ENCODE peak calls at places on chromosomes 2 and 18, in seven cellular contexts. One of them, this sample, is unnamed.

GRCh38 chr2:55115795-55116597 is 65.7 kb upstream of the RTN4 start:
- DNase-seq in IMR-90: peak
- DNase-seq in HFFc6: peak
- DNase-seq in stomach: no peak
- DNase-seq in body of pancreas: no peak
- DNase-seq in Panc1: no peak
- DNase-seq in fibroblast of lung: peak
- DNase-seq in this sample: no peak

GRCh38 chr2:235107640-235107951 is 155.8 kb downstream of the SH3BP4 start:
- DNase-seq in fibroblast of lung: no peak
- DNase-seq in stomach: no peak
- DNase-seq in HFFc6: no peak
- DNase-seq in Panc1: no peak
- DNase-seq in body of pancreas: no peak
- DNase-seq in IMR-90: no peak
- DNase-seq in this sample: peak

GRCh38 chr2:241188386-241189092 is at the start of gene ANO7:
- DNase-seq in IMR-90: no peak
- DNase-seq in fibroblast of lung: no peak
- DNase-seq in body of pancreas: no peak
- DNase-seq in Panc1: no peak
- DNase-seq in stomach: peak
- DNase-seq in HFFc6: no peak
- DNase-seq in this sample: no peak

GRCh38 chr2:179059026-179059680 is 9.2 kb upstream of the CCDC141 start:
- DNase-seq in stomach: no peak
- DNase-seq in body of pancreas: no peak
- DNase-seq in HFFc6: no peak
- DNase-seq in fibroblast of lung: no peak
- DNase-seq in IMR-90: no peak
- DNase-seq in Panc1: no peak
- DNase-seq in this sample: no peak

GRCh38 chr2:150472122-150472899 is 15.2 kb downstream of the RND3 start:
- DNase-seq in IMR-90: peak
- DNase-seq in stomach: peak
- DNase-seq in fibroblast of lung: peak
- DNase-seq in body of pancreas: peak
- DNase-seq in HFFc6: peak
- DNase-seq in Panc1: no peak
- DNase-seq in this sample: no peak

GRCh38 chr2:20451346-20451745 is 4.5 kb downstream of the RHOB start:
- DNase-seq in stomach: peak
- DNase-seq in fibroblast of lung: no peak
- DNase-seq in body of pancreas: no peak
- DNase-seq in IMR-90: peak
- DNase-seq in HFFc6: peak
- DNase-seq in Panc1: no peak
- DNase-seq in this sample: no peak

GRCh38 chr18:31273812-31274527 is 44.0 kb upstream of the DSG1 start:
- DNase-seq in fibroblast of lung: no peak
- DNase-seq in Panc1: no peak
- DNase-seq in body of pancreas: no peak
- DNase-seq in IMR-90: no peak
- DNase-seq in stomach: no peak
- DNase-seq in HFFc6: no peak
- DNase-seq in this sample: no peak

GRCh38 chr2:219870023-219870422 is 242.6 kb downstream of the SLC4A3 start:
- DNase-seq in body of pancreas: no peak
- DNase-seq in IMR-90: peak
- DNase-seq in stomach: no peak
- DNase-seq in Panc1: no peak
- DNase-seq in HFFc6: no peak
- DNase-seq in fibroblast of lung: no peak
- DNase-seq in this sample: no peak

GRCh38 chr2:66541646-66542045 is 106.7 kb downstream of the MEIS1 start:
- DNase-seq in body of pancreas: no peak
- DNase-seq in stomach: no peak
- DNase-seq in HFFc6: no peak
- DNase-seq in fibroblast of lung: no peak
- DNase-seq in Panc1: no peak
- DNase-seq in IMR-90: no peak
- DNase-seq in this sample: no peak

GRCh38 chr2:156021326-156022040 is 311.0 kb downstream of the NR4A2 start:
- DNase-seq in Panc1: no peak
- DNase-seq in IMR-90: no peak
- DNase-seq in stomach: peak
- DNase-seq in body of pancreas: no peak
- DNase-seq in fibroblast of lung: no peak
- DNase-seq in HFFc6: no peak
- DNase-seq in this sample: no peak

GRCh38 chr2:11901351-11902069 is 155.1 kb downstream of the LPIN1 start:
- DNase-seq in fibroblast of lung: no peak
- DNase-seq in IMR-90: no peak
- DNase-seq in stomach: no peak
- DNase-seq in body of pancreas: no peak
- DNase-seq in Panc1: no peak
- DNase-seq in HFFc6: no peak
- DNase-seq in this sample: peak

GRCh38 chr2:202335791-202336467 is 40.2 kb upstream of the BMPR2 start:
- DNase-seq in fibroblast of lung: no peak
- DNase-seq in IMR-90: peak
- DNase-seq in stomach: no peak
- DNase-seq in body of pancreas: no peak
- DNase-seq in Panc1: no peak
- DNase-seq in HFFc6: no peak
- DNase-seq in this sample: no peak

GRCh38 chr2:220334871-220335590 is 707.6 kb downstream of the SLC4A3 start:
- DNase-seq in IMR-90: no peak
- DNase-seq in Panc1: no peak
- DNase-seq in HFFc6: no peak
- DNase-seq in stomach: no peak
- DNase-seq in body of pancreas: no peak
- DNase-seq in fibroblast of lung: no peak
- DNase-seq in this sample: no peak

GRCh38 chr2:157158111-157158510 is 99.4 kb upstream of the GALNT5 start:
- DNase-seq in body of pancreas: no peak
- DNase-seq in Panc1: no peak
- DNase-seq in stomach: no peak
- DNase-seq in HFFc6: no peak
- DNase-seq in IMR-90: peak
- DNase-seq in fibroblast of lung: peak
- DNase-seq in this sample: no peak

GRCh38 chr18:26655614-26656400 is 107.5 kb upstream of the KCTD1 start:
- DNase-seq in body of pancreas: peak
- DNase-seq in stomach: peak
- DNase-seq in HFFc6: peak
- DNase-seq in fibroblast of lung: peak
- DNase-seq in IMR-90: peak
- DNase-seq in Panc1: no peak
- DNase-seq in this sample: no peak

GRCh38 chr2:68319397-68320117 is at the start of gene CNRIP1:
- DNase-seq in HFFc6: peak
- DNase-seq in IMR-90: peak
- DNase-seq in Panc1: no peak
- DNase-seq in body of pancreas: peak
- DNase-seq in stomach: peak
- DNase-seq in fibroblast of lung: peak
- DNase-seq in this sample: peak

GRCh38 chr18:31741096-31741735 is 19.5 kb downstream of the SLC25A52 start:
- DNase-seq in HFFc6: peak
- DNase-seq in stomach: peak
- DNase-seq in body of pancreas: peak
- DNase-seq in IMR-90: peak
- DNase-seq in Panc1: no peak
- DNase-seq in fibroblast of lung: peak
- DNase-seq in this sample: no peak

GRCh38 chr2:240139666-240140393 is 628 bp downstream of the OTOS start:
- DNase-seq in stomach: no peak
- DNase-seq in body of pancreas: no peak
- DNase-seq in HFFc6: no peak
- DNase-seq in fibroblast of lung: no peak
- DNase-seq in Panc1: no peak
- DNase-seq in IMR-90: no peak
- DNase-seq in this sample: no peak

GRCh38 chr2:81481242-81481993 is 1176.9 kb upstream of the LRRTM1 start:
- DNase-seq in HFFc6: no peak
- DNase-seq in Panc1: no peak
- DNase-seq in body of pancreas: no peak
- DNase-seq in stomach: no peak
- DNase-seq in IMR-90: no peak
- DNase-seq in fibroblast of lung: no peak
- DNase-seq in this sample: no peak

GRCh38 chr2:46985512-46985911 is 69.9 kb upstream of the MCFD2 start:
- DNase-seq in IMR-90: peak
- DNase-seq in fibroblast of lung: no peak
- DNase-seq in HFFc6: peak
- DNase-seq in body of pancreas: no peak
- DNase-seq in Panc1: no peak
- DNase-seq in stomach: no peak
- DNase-seq in this sample: no peak

GRCh38 chr2:157055660-157056199 is 201.8 kb upstream of the GALNT5 start:
- DNase-seq in Panc1: no peak
- DNase-seq in IMR-90: peak
- DNase-seq in body of pancreas: no peak
- DNase-seq in fibroblast of lung: peak
- DNase-seq in stomach: no peak
- DNase-seq in HFFc6: peak
- DNase-seq in this sample: no peak

GRCh38 chr2:106566050-106566449 is 78.9 kb downstream of the CD8B2 start:
- DNase-seq in Panc1: no peak
- DNase-seq in fibroblast of lung: no peak
- DNase-seq in IMR-90: peak
- DNase-seq in body of pancreas: peak
- DNase-seq in stomach: no peak
- DNase-seq in HFFc6: peak
- DNase-seq in this sample: no peak

GRCh38 chr2:172480301-172481218 is 53.2 kb downstream of the ITGA6 start:
- DNase-seq in body of pancreas: no peak
- DNase-seq in Panc1: no peak
- DNase-seq in HFFc6: peak
- DNase-seq in stomach: no peak
- DNase-seq in IMR-90: peak
- DNase-seq in fibroblast of lung: peak
- DNase-seq in this sample: no peak

GRCh38 chr2:49973917-49974368 is 819.6 kb upstream of the FSHR start:
- DNase-seq in stomach: peak
- DNase-seq in HFFc6: no peak
- DNase-seq in body of pancreas: peak
- DNase-seq in Panc1: peak
- DNase-seq in IMR-90: no peak
- DNase-seq in fibroblast of lung: peak
- DNase-seq in this sample: no peak

GRCh38 chr2:185381631-185382030 is 357.0 kb upstream of the FSIP2 start:
- DNase-seq in IMR-90: no peak
- DNase-seq in HFFc6: no peak
- DNase-seq in fibroblast of lung: no peak
- DNase-seq in Panc1: no peak
- DNase-seq in stomach: no peak
- DNase-seq in body of pancreas: no peak
- DNase-seq in this sample: no peak

GRCh38 chr2:209986405-209986804 is 16.0 kb upstream of the RPE start:
- DNase-seq in Panc1: no peak
- DNase-seq in fibroblast of lung: no peak
- DNase-seq in IMR-90: no peak
- DNase-seq in HFFc6: no peak
- DNase-seq in stomach: no peak
- DNase-seq in body of pancreas: no peak
- DNase-seq in this sample: no peak

GRCh38 chr2:180644709-180645108 is 335.7 kb upstream of the UBE2E3 start:
- DNase-seq in Panc1: no peak
- DNase-seq in HFFc6: no peak
- DNase-seq in fibroblast of lung: peak
- DNase-seq in IMR-90: peak
- DNase-seq in stomach: no peak
- DNase-seq in body of pancreas: no peak
- DNase-seq in this sample: no peak

GRCh38 chr18:39571511-39571910 is 2005.9 kb upstream of the CELF4 start:
- DNase-seq in IMR-90: peak
- DNase-seq in body of pancreas: peak
- DNase-seq in stomach: no peak
- DNase-seq in HFFc6: peak
- DNase-seq in Panc1: no peak
- DNase-seq in fibroblast of lung: peak
- DNase-seq in this sample: no peak
- TF ChIP-seq CTCF in IMR-90: peak
- TF ChIP-seq CTCF in body of pancreas: peak
- TF ChIP-seq CTCF in stomach: no peak
- TF ChIP-seq CTCF in HFFc6: peak
- TF ChIP-seq CTCF in Panc1: peak
- TF ChIP-seq CTCF in fibroblast of lung: peak
- TF ChIP-seq CTCF in this sample: peak

DNA sequence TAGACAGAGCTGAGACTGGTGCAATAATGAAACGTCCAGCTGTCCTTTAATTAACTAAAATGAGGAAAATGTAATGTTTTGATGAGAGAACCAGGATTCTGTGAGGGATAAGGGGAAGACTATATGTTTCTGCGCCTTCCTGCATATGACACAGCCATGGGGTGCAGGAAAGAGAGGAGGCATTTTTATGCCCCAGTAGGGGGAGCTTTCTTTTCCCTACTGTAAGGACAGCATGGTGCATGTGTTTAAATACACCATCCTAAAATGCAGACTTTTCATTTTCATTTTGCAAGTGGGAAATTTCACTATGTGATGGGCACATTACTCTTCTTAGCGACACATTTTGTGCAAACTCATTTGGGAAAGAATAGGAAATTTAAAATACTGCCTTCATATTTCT is 446.1 kb downstream of the ARHGAP15 start:
- DNase-seq in Panc1: no peak
- DNase-seq in HFFc6: no peak
- DNase-seq in body of pancreas: no peak
- DNase-seq in stomach: no peak
- DNase-seq in IMR-90: peak
- DNase-seq in fibroblast of lung: peak
- DNase-seq in this sample: no peak
- TF ChIP-seq CTCF in Panc1: peak
- TF ChIP-seq CTCF in HFFc6: peak
- TF ChIP-seq CTCF in body of pancreas: peak
- TF ChIP-seq CTCF in stomach: no peak
- TF ChIP-seq CTCF in IMR-90: peak
- TF ChIP-seq CTCF in fibroblast of lung: peak
- TF ChIP-seq CTCF in this sample: peak

GRCh38 chr2:113963965-113964364 is 74.1 kb downstream of the ACTR3 start:
- DNase-seq in Panc1: no peak
- DNase-seq in IMR-90: no peak
- DNase-seq in fibroblast of lung: no peak
- DNase-seq in stomach: no peak
- DNase-seq in HFFc6: no peak
- DNase-seq in body of pancreas: no peak
- DNase-seq in this sample: no peak
- TF ChIP-seq CTCF in Panc1: peak
- TF ChIP-seq CTCF in IMR-90: peak
- TF ChIP-seq CTCF in fibroblast of lung: no peak
- TF ChIP-seq CTCF in stomach: no peak
- TF ChIP-seq CTCF in HFFc6: peak
- TF ChIP-seq CTCF in body of pancreas: no peak
- TF ChIP-seq CTCF in this sample: no peak

GRCh38 chr2:16630463-16630862 is 35.2 kb downstream of the CYRIA start:
- DNase-seq in stomach: no peak
- DNase-seq in IMR-90: no peak
- DNase-seq in body of pancreas: peak
- DNase-seq in HFFc6: no peak
- DNase-seq in fibroblast of lung: no peak
- DNase-seq in Panc1: no peak
- DNase-seq in this sample: no peak
- TF ChIP-seq CTCF in stomach: no peak
- TF ChIP-seq CTCF in IMR-90: no peak
- TF ChIP-seq CTCF in body of pancreas: no peak
- TF ChIP-seq CTCF in HFFc6: no peak
- TF ChIP-seq CTCF in fibroblast of lung: no peak
- TF ChIP-seq CTCF in Panc1: no peak
- TF ChIP-seq CTCF in this sample: no peak

This sample was measured in osteocyte.